ENCODE peak calls at places on chromosomes 13 and 19, in six cellular contexts. H is iPS-NIHi11, S is LoVo, C is body of pancreas, B is GM12864, I is stromal cell of bone marrow. G is an unnamed sample.

GRCh38 chr19:5035105-5035761 is 66.3 kb downstream of the KDM4B start:
- DNase-seq in H (no peak), B (no peak), S (no peak), I (no peak), C (peak), G (no peak)

GRCh38 chr13:44021422-44021821 is 141.7 kb downstream of the LACC1 start:
- DNase-seq in H (no peak), B (no peak), C (no peak), S (no peak), I (no peak), G (no peak)

GRCh38 chr19:10553943-10554381 is 10.3 kb downstream of the ATG4D start:
- DNase-seq in I (no peak), B (no peak), C (no peak), H (no peak), S (no peak), G (no peak)

GRCh38 chr13:89688908-89689307 is 1658.6 kb upstream of the MIR17HG start:
- DNase-seq in H (no peak), B (no peak), C (no peak), S (no peak), I (no peak), G (no peak)

GRCh38 chr19:29878973-29879654 is 62.9 kb upstream of the URI1 start:
- DNase-seq in H (peak), I (peak), B (no peak), S (peak), C (no peak), G (peak)

GRCh38 chr19:42178791-42179500 is 38.5 kb downstream of the DEDD2 start:
- DNase-seq in B (no peak), I (no peak), C (no peak), H (peak), S (no peak), G (peak)

GRCh38 chr13:91399189-91400093 is 1.0 kb downstream of the GPC5 start:
- DNase-seq in C (no peak), H (no peak), S (no peak), B (no peak), I (no peak), G (peak)

GRCh38 chr19:48244289-48244688 is 11.4 kb downstream of the CARD8 start:
- DNase-seq in C (no peak), H (no peak), I (no peak), S (no peak), B (no peak), G (no peak)

GRCh38 chr19:41870401-41870873 is 6.6 kb upstream of the CD79A start:
- DNase-seq in B (no peak), H (no peak), I (peak), C (no peak), S (no peak), G (no peak)

GRCh38 chr13:42110410-42111155 is 62.1 kb downstream of the DGKH start:
- DNase-seq in I (peak), C (peak), S (peak), H (peak), B (peak), G (peak)

GRCh38 chr13:73058432-73058740 is 419 bp upstream of the KLF5 start:
- DNase-seq in C (no peak), H (no peak), B (no peak), I (no peak), S (no peak), G (no peak)

GRCh38 chr19:52258426-52258825 is 11.0 kb upstream of the ZNF766 start:
- DNase-seq in I (no peak), H (no peak), B (no peak), S (no peak), C (no peak), G (no peak)

GRCh38 chr19:51097166-51097736 is 11.0 kb downstream of the CTU1 start:
- DNase-seq in H (peak), B (peak), I (peak), C (peak), S (peak), G (peak)

GRCh38 chr13:80245162-80245733 is 95.7 kb downstream of the SPRY2 start:
- DNase-seq in I (no peak), C (no peak), B (no peak), H (no peak), S (no peak), G (no peak)

GRCh38 chr19:48654299-48655059 is 8.5 kb upstream of the CA11 start:
- DNase-seq in H (no peak), B (no peak), I (no peak), C (no peak), S (no peak), G (no peak)

GRCh38 chr13:98182153-98182552 is 5.1 kb upstream of the RNF113B start:
- DNase-seq in S (no peak), B (no peak), I (no peak), C (no peak), H (no peak), G (no peak)

GRCh38 chr19:35266904-35267817 is 1.6 kb upstream of the USF2 start:
- DNase-seq in C (peak), H (peak), I (no peak), S (no peak), B (no peak), G (peak)

GRCh38 chr13:110157718-110158117 is 149.2 kb downstream of the COL4A1 start:
- DNase-seq in C (no peak), H (no peak), I (no peak), B (no peak), S (no peak), G (no peak)

GRCh38 chr13:40680659-40681323 is 14.3 kb upstream of the FOXO1 start:
- DNase-seq in S (no peak), B (no peak), H (peak), C (no peak), I (no peak), G (peak)

GRCh38 chr13:113637262-113638160 is 20.5 kb downstream of the ATP4B start:
- DNase-seq in S (no peak), C (no peak), B (no peak), I (no peak), H (no peak), G (no peak)

G was measured in GM23338.